ENCODE peak calls at places on chromosomes 13 and 19, in five cellular contexts. J, M, A, Y and F are unnamed samples.

GRCh38 chr13:61700663-61701062 is 285.0 kb upstream of the PCDH20 start:
- DNase-seq in J (no peak), M (no peak), A (no peak), Y (no peak), F (no peak)

GRCh38 chr13:53301449-53301848 is 272.8 kb downstream of the OLFM4 start:
- DNase-seq in J (peak), M (no peak), A (no peak), Y (no peak), F (no peak)

GRCh38 chr13:109744512-109745051 is 41.8 kb downstream of the IRS2 start:
- DNase-seq in J (no peak), M (no peak), A (no peak), Y (peak), F (peak)

GRCh38 chr13:34913040-34913439 is 29.0 kb upstream of the NBEA start:
- DNase-seq in J (peak), M (peak), A (peak), Y (no peak), F (no peak)

GRCh38 chr19:42606660-42607351 is 12.1 kb upstream of the CEACAM8 start:
- DNase-seq in J (peak), M (peak), A (peak), Y (peak), F (no peak)

GRCh38 chr19:46357846-46358583 is 11.1 kb downstream of the PPP5C start:
- DNase-seq in J (no peak), M (no peak), A (no peak), Y (peak), F (no peak)

GRCh38 chr19:1264801-1265610 is 4.1 kb upstream of the CIRBP start:
- DNase-seq in J (peak), M (no peak), A (no peak), Y (peak), F (peak)

GRCh38 chr19:58551123-58551497 is 3.8 kb downstream of the CHMP2A start:
- DNase-seq in J (no peak), M (no peak), A (no peak), Y (no peak), F (no peak)

GRCh38 chr13:85661639-85662038 is 137.6 kb downstream of the SLITRK6 start:
- DNase-seq in J (no peak), M (no peak), A (no peak), Y (no peak), F (no peak)

GRCh38 chr13:20294497-20294896 is 62.4 kb upstream of the GJB6 start:
- DNase-seq in J (peak), M (no peak), A (no peak), Y (no peak), F (no peak)

GRCh38 chr13:113916330-113916815 is 52.5 kb upstream of the GAS6 start:
- DNase-seq in J (no peak), M (no peak), A (no peak), Y (peak), F (peak)

GRCh38 chr13:39417643-39418042 is 185.3 kb downstream of the LHFPL6 start:
- DNase-seq in J (peak), M (peak), A (peak), Y (peak), F (peak)

GRCh38 chr19:37979547-37980082 is 72.6 kb downstream of the SIPA1L3 start:
- DNase-seq in J (no peak), M (no peak), A (no peak), Y (no peak), F (no peak)

GRCh38 chr13:109840201-109840892 is 54.0 kb upstream of the IRS2 start:
- DNase-seq in J (peak), M (peak), A (no peak), Y (peak), F (peak)

GRCh38 chr13:73194310-73194709 is 135.5 kb downstream of the KLF5 start:
- DNase-seq in J (no peak), M (no peak), A (no peak), Y (no peak), F (no peak)

GRCh38 chr13:29520671-29521070 is 74.8 kb downstream of the SLC7A1 start:
- DNase-seq in J (no peak), M (no peak), A (no peak), Y (peak), F (peak)

GRCh38 chr13:46964789-46965527 is 68.1 kb upstream of the HTR2A start:
- DNase-seq in J (no peak), M (no peak), A (no peak), Y (peak), F (peak)

GRCh38 chr19:50500060-50500752 is 10.8 kb downstream of the JOSD2 start:
- DNase-seq in J (peak), M (no peak), A (no peak), Y (no peak), F (peak)

GRCh38 chr19:13040232-13040915 is 45.1 kb downstream of the NFIX start:
- DNase-seq in J (no peak), M (no peak), A (no peak), Y (no peak), F (no peak)

GRCh38 chr19:13043285-13043684 is 48.0 kb downstream of the NFIX start:
- DNase-seq in J (no peak), M (no peak), A (no peak), Y (no peak), F (no peak)

GRCh38 chr19:13044160-13044853 is 49.0 kb downstream of the NFIX start:
- DNase-seq in J (no peak), M (no peak), A (no peak), Y (peak), F (no peak)

GRCh38 chr19:13040916-13041292 is 45.6 kb downstream of the NFIX start:
- DNase-seq in J (no peak), M (no peak), A (no peak), Y (no peak), F (no peak)

DNA sequence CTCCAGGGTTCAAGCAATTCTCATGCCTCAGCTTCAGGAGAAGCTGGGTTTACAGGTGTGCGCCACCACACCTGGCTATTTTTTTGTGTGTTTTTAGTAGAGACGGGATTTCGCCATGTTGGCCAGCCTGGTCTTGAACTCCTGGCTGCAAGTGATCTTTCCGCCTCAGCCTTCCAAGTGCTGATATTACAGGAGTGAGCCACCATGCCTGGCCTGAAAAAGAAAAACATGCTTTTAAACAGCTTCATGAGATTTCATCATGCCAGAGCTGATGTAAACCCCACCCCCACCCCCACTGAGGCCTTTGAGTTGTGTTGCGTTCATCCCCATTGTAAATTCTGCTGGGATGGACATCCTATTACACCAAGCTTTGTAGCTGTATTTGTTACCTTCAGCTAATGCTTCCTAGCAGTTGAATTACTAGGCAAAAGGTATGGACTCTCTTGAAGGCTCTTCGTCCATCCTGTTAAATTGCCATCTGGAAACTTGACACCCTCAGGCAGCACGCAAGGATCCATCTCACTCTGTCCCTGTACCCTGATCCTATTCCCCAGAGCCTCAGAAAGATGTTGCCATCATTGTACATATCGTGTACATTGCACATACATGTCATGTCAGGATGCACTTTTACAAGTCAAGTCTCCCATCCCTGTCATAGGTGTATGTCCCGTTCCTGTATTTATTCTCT is 47.3 kb downstream of the NFIX start:
- DNase-seq in J (no peak), M (no peak), A (no peak), Y (peak), F (no peak)
- H3K23ac ChIP-seq in J (no peak), M (no peak), A (no peak), Y (peak), F (no peak)

GRCh38 chr19:40608957-40609356 is 7.8 kb downstream of the LTBP4 start:
- DNase-seq in J (no peak), M (no peak), A (no peak), Y (no peak), F (no peak)

GRCh38 chr19:40610396-40611064 is 9.4 kb downstream of the LTBP4 start:
- DNase-seq in J (no peak), M (no peak), A (no peak), Y (no peak), F (no peak)

GRCh38 chr19:40611096-40611495 is 9.9 kb downstream of the LTBP4 start:
- DNase-seq in J (no peak), M (no peak), A (no peak), Y (no peak), F (no peak)

GRCh38 chr19:40607898-40608621 is 6.9 kb downstream of the LTBP4 start:
- DNase-seq in J (no peak), M (no peak), A (no peak), Y (no peak), F (no peak)

DNA sequence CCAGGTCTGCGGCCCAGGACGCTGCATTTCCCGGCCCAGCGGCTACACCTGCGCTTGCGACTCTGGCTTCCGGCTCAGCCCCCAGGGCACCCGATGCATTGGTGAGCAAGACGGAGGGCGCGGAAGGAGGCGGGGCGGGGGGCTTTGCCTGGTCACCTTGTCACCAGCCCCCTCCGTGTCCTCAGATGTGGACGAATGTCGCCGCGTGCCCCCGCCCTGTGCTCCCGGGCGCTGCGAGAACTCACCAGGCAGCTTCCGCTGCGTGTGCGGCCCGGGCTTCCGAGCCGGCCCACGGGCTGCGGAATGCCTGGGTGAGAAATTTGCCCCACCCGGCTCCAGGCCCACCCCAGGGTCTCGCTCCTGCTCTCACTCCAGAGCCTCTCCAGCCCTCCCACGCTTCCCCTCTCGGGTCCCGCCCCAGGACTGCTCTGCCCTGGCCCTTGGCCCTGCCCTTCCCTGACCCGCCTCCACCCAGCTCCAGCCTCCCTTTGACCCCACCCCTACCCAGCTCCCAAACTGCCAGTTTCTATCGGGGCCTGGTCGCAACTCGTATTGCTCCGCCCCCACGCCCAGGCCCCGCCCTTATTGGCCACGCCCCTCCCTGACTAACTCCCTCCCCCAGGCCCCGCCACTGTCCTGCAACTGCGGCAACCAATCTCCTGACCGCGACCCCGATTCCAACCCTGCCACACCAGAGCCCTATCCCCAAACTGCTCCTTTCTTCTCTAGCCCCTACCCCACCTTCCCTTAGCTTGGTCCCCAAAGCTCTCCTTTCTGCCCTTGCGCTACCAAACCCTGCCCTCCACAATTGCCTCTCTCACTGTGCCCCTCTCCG is 8.6 kb downstream of the LTBP4 start:
- DNase-seq in J (peak), M (peak), A (no peak), Y (no peak), F (peak)
- H3K4me3 ChIP-seq in J (peak), M (peak), A (peak), Y (no peak), F (peak)

DNA sequence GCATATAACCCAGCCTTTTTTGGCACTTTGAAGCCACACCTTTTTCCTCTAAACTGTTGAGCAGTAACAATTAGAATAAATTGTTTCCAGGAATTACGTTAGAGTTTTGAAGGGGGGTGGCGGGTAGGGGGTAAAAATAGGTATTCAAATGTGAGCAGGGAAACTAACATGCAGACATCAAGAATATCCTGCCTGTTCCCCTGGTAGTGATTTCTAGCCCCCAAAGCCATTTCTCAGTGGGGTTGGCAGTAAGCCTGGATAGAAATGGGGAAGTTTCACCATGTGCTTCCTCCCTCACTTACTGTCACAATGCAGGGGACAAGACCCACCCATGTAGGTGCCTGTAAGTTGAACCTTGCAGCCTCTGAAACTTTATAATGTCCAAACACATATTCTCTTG is 3.8 kb downstream of the DOCK9 start:
- DNase-seq in J (no peak), M (no peak), A (no peak), Y (no peak), F (no peak)
- H3K4ac ChIP-seq in J (no peak), M (no peak), A (peak), Y (no peak), F (no peak)

DNA sequence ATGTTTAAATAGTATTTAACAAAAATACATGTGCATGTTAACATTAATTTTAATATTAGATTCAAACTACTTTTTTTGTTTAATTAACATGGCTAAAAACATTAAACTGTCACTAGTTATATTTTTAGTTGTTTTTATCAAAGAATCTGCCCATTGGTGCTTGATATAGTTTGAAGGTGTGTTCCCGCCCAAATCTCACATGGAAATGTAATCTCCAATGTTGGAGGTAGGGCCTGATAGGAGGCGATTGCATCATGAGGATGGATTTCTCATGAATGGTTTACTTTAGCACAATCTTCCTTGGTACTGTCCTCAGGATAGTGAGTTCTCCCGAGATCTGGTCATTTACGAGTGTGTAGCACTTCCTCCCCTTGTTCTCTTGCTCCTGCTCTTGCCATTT is 2459.4 kb downstream of the PCDH9 start:
- DNase-seq in J (no peak), M (no peak), A (no peak), Y (no peak), F (no peak)
- H3K23ac ChIP-seq in J (no peak), M (no peak), A (no peak), Y (no peak), F (no peak)

DNA sequence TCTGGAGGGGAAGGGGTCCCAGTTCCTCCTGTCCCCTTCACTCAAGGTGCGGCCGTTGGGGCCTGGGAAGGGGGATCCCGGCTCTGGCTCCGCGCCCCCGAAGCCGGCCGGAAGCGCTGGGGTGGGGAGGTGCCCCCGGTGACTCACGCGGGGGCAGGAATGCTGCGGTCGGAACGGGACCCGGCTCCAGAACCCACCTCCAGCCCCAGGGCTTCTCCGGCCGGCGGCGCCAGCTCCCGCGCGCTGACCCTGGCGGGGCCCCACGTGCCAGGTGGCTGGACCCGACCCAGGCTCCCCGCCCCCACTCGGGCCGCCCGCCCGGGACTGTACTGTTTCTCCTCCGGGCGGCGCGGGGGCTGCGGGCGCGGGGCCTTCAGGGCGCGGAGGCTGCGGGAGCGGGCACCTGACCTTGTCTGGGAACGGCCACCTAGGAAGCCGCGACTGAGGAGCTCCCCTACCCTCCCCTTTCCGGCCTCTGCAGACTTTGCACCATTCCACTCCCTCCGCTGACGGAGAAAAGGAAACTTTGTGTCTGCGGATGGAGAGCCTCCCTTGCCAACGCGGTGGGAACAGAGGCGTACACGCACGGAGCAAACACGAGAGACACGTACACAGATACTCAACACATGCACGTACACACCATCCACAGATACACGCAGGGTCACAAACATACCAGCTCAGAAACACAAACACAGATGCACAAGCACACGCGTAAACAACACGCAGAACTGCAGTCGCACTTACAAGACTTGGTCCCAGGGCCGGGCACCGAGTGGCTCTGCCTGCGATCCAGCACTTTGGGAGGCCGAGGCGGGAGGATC is 7.2 kb downstream of the AXL start:
- DNase-seq in J (peak), M (peak), A (no peak), Y (peak), F (peak)
- H3K4me3 ChIP-seq in J (peak), M (peak), A (peak), Y (peak), F (no peak)

GRCh38 chr19:32870154-32870573 is 597 bp upstream of the SLC7A9 start:
- DNase-seq in J (peak), M (no peak), A (no peak), Y (no peak), F (no peak)
- H3K4ac ChIP-seq in J (no peak), M (peak), A (no peak), Y (no peak), F (no peak)

GRCh38 chr13:33649212-33649917 is 168.6 kb upstream of the RFC3 start:
- DNase-seq in J (no peak), M (no peak), A (no peak), Y (peak), F (peak)
- H3K23ac ChIP-seq in J (no peak), M (no peak), A (no peak), Y (no peak), F (no peak)

GRCh38 chr13:98959299-98959698 is 18.6 kb downstream of the DOCK9 start:
- DNase-seq in J (no peak), M (no peak), A (no peak), Y (no peak), F (no peak)
- H3K4me3 ChIP-seq in J (no peak), M (no peak), A (no peak), Y (no peak), F (no peak)

DNA sequence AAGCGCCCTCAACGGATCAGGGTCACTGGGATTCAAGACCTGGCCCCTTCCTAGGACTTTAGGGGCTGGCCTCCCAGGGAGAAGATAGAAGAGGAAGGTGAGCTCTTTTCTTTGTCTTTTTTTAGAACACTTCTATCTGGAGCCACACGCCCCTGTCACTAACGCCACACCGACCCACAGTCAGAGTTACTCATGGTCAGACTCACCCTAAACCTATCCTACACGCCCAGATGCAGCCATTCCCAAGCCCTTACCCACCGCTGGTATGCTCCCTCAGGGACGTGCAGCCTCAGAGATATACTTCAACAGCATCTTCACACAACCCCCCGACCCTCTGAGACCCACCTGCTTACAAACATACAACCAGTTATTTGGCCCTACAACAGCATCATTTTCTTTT is 29.9 kb upstream of the MUC16 start:
- DNase-seq in J (no peak), M (no peak), A (no peak), Y (no peak), F (no peak)
- H3K4ac ChIP-seq in J (no peak), M (no peak), A (no peak), Y (no peak), F (no peak)